ENCODE peak calls at places on chromosomes 4 and X, in four cellular contexts. T is stomach, V is suprapubic skin, D is endothelial cell of umbilical vein. Y is an unnamed sample. For H3K4me1, the result is how much of the 10 kb centered on the place peaks cover.

GRCh38 chr4:2937986-2938385 is 25.2 kb downstream of the NOP14 start:
- DNase-seq in T (no peak), V (no peak), D (no peak), Y (no peak)

GRCh38 chr4:157196050-157196449 is 24.5 kb upstream of the GRIA2 start:
- DNase-seq in T (no peak), V (no peak), D (no peak), Y (no peak)

GRCh38 chr4:89314291-89314690 is 6.7 kb upstream of the GPRIN3 start:
- DNase-seq in T (no peak), V (no peak), D (no peak), Y (no peak)

GRCh38 chr4:85452073-85452764 is 22.7 kb upstream of the ARHGAP24 start:
- DNase-seq in T (no peak), V (no peak), D (no peak), Y (no peak)

GRCh38 chr4:105923507-105924238 is 28.4 kb downstream of the NPNT start:
- DNase-seq in T (no peak), V (no peak), D (no peak), Y (peak)

GRCh38 chrX:46260502-46260901 is 284.7 kb downstream of the ZNF674 start:
- DNase-seq in T (no peak), V (no peak), D (no peak), Y (no peak)

GRCh38 chrX:79366888-79367749 is at the start of gene ITM2A:
- DNase-seq in T (peak), V (peak), D (peak), Y (peak)

GRCh38 chrX:132708529-132708928 is 219.7 kb upstream of the MBNL3 start:
- DNase-seq in T (no peak), V (no peak), D (no peak), Y (no peak)

GRCh38 chrX:71118032-71118984 is at the start of gene MED12:
- DNase-seq in T (peak), V (peak), D (peak), Y (peak)

GRCh38 chr4:142840516-142841123 is 5.5 kb downstream of the INPP4B start:
- DNase-seq in T (no peak), V (no peak), D (peak), Y (no peak)

GRCh38 chr4:38360201-38360600 is 303.8 kb upstream of the KLF3 start:
- DNase-seq in T (no peak), V (no peak), D (no peak), Y (no peak)

GRCh38 chrX:153395613-153396319 is 5.4 kb downstream of the PNMA6E start:
- DNase-seq in T (no peak), V (peak), D (no peak), Y (no peak)

GRCh38 chrX:13293700-13294099 is 26.2 kb downstream of the ATXN3L start:
- DNase-seq in T (no peak), V (no peak), D (peak), Y (no peak)

GRCh38 chr4:159366966-159367365 is 264.1 kb downstream of the RAPGEF2 start:
- DNase-seq in T (no peak), V (no peak), D (peak), Y (peak)

GRCh38 chr4:102344520-102344954 is 745 bp downstream of the SLC39A8 start:
- DNase-seq in T (peak), V (peak), D (peak), Y (no peak)

GRCh38 chr4:150960818-150961217 is 54.3 kb downstream of the LRBA start:
- DNase-seq in T (peak), V (no peak), D (peak), Y (no peak)

GRCh38 chrX:129793604-129794191 is 13.9 kb downstream of the SASH3 start:
- DNase-seq in T (no peak), V (no peak), D (no peak), Y (peak)

GRCh38 chrX:132622130-132622529 is 133.3 kb upstream of the MBNL3 start:
- DNase-seq in T (no peak), V (no peak), D (peak), Y (no peak)

GRCh38 chr4:156773648-156774357 is 197.8 kb downstream of the PDGFC start:
- DNase-seq in T (no peak), V (no peak), D (no peak), Y (no peak)

GRCh38 chr4:35151816-35152572 is 1092.3 kb downstream of the ARAP2 start:
- DNase-seq in T (no peak), V (no peak), D (no peak), Y (peak)

GRCh38 chr4:151035321-151035720 is 20.2 kb upstream of the LRBA start:
- DNase-seq in T (peak), V (no peak), D (no peak), Y (no peak)

GRCh38 chr4:52823478-52824092 is 38.5 kb upstream of the RASL11B start:
- DNase-seq in T (no peak), V (no peak), D (no peak), Y (no peak)

GRCh38 chr4:151541438-151542071 is 132.6 kb downstream of the FHIP1A start:
- DNase-seq in T (no peak), V (no peak), D (peak), Y (peak)

GRCh38 chrX:123920065-123920785 is 41.3 kb upstream of the STAG2 start:
- DNase-seq in T (no peak), V (no peak), D (peak), Y (no peak)

GRCh38 chrX:56795309-56795868 is 66.3 kb downstream of the NBDY start:
- DNase-seq in T (peak), V (peak), D (no peak), Y (no peak)

GRCh38 chrX:110915579-110915978 is 120.0 kb upstream of the CHRDL1 start:
- DNase-seq in T (no peak), V (no peak), D (no peak), Y (no peak)

GRCh38 chrX:1554469-1555210 is 17.7 kb upstream of the P2RY8 start:
- DNase-seq in T (peak), V (peak), D (no peak), Y (no peak)

GRCh38 chrX:37405954-37406353 is 56.8 kb downstream of the PRRG1 start:
- DNase-seq in T (no peak), V (no peak), D (peak), Y (no peak)

GRCh38 chr4:7132730-7133582 is 59.4 kb upstream of the SORCS2 start:
- DNase-seq in T (no peak), V (no peak), D (no peak), Y (no peak)

GRCh38 chrX:129658429-129658828 is 3.7 kb upstream of the APLN start:
- DNase-seq in T (no peak), V (no peak), D (no peak), Y (no peak)

DNA sequence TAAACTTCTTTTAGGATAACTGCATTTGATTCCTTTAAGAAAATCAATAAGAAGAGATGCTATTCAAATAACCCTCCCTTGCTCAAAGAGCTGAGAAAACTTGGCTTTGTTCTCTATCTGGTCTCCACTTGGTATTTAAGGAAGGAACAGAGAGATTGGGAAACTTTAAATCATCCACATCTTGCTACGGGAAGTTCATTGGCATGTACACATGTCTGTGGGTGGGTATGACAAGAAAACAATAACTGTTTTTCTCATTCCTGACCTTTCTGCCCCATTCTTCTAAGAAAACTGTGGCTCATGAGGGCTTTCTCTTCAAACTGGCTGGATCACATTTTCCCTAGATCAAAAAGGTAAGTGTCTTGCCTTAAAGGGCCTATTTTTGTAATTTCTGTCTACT is 6.0 kb downstream of the SEL1L3 start:
- DNase-seq in T (no peak), V (no peak), D (peak), Y (no peak)
- H3K4me1 ChIP-seq in T (half or more), V (under half), D (under half), Y (under half)

GRCh38 chrX:41066969-41067368 is 18.3 kb upstream of the USP9X start:
- DNase-seq in T (no peak), V (no peak), D (no peak), Y (no peak)

GRCh38 chrX:41066391-41066790 is 18.9 kb upstream of the USP9X start:
- DNase-seq in T (no peak), V (no peak), D (no peak), Y (no peak)

GRCh38 chrX:41064028-41064427 is 21.2 kb upstream of the USP9X start:
- DNase-seq in T (no peak), V (no peak), D (no peak), Y (no peak)

GRCh38 chrX:41067721-41068120 is 17.5 kb upstream of the USP9X start:
- DNase-seq in T (peak), V (no peak), D (no peak), Y (no peak)
- TF ChIP-seq POLR2A in T (no peak), V (no peak), D (no peak), Y (no peak)

GRCh38 chr4:54085284-54085683 is 14.7 kb upstream of the GSX2 start:
- DNase-seq in T (no peak), V (peak), D (peak), Y (no peak)

GRCh38 chr4:54076673-54077072 is 12.3 kb upstream of the CHIC2 start:
- DNase-seq in T (no peak), V (no peak), D (peak), Y (no peak)

GRCh38 chr4:54077812-54078211 is 13.4 kb upstream of the CHIC2 start:
- DNase-seq in T (no peak), V (no peak), D (peak), Y (no peak)

DNA sequence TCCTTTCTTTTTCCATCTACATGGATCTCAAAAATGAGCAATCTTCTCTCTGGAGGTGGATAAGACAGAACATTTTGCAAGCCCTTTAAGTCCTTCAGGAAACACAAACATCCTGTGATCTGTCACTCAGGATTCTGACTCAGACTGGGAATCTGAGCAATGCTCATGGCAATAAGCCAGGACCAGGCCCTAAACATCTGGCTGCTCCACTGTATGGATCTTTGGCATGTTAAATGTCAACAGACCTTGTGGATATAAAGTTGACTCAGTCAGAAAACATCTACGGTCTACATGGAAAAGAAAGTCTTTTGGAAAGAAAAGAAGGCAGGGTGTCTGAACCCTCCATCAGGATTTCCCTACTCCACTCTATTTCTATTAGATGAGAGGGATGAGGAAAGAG is 17.8 kb upstream of the CHIC2 start:
- DNase-seq in T (peak), V (no peak), D (peak), Y (no peak)
- H3K4me1 ChIP-seq in T (under half), V (under half), D (under half), Y (under half)

GRCh38 chrX:119502727-119503483 is 34.7 kb downstream of the SLC25A5 start:
- DNase-seq in T (peak), V (peak), D (peak), Y (peak)
- TF ChIP-seq POLR2A in T (no peak), V (no peak), D (no peak), Y (peak)

GRCh38 chr4:1207157-1207470 is 34.7 kb upstream of the SPON2 start:
- DNase-seq in T (no peak), V (peak), D (no peak), Y (no peak)

GRCh38 chr4:1204828-1205591 is 32.6 kb upstream of the SPON2 start:
- DNase-seq in T (peak), V (peak), D (no peak), Y (no peak)

GRCh38 chr4:1205641-1206298 is 33.4 kb upstream of the SPON2 start:
- DNase-seq in T (peak), V (no peak), D (no peak), Y (no peak)

GRCh38 chr4:1207603-1208265 is 35.4 kb upstream of the SPON2 start:
- DNase-seq in T (peak), V (peak), D (no peak), Y (peak)

DNA sequence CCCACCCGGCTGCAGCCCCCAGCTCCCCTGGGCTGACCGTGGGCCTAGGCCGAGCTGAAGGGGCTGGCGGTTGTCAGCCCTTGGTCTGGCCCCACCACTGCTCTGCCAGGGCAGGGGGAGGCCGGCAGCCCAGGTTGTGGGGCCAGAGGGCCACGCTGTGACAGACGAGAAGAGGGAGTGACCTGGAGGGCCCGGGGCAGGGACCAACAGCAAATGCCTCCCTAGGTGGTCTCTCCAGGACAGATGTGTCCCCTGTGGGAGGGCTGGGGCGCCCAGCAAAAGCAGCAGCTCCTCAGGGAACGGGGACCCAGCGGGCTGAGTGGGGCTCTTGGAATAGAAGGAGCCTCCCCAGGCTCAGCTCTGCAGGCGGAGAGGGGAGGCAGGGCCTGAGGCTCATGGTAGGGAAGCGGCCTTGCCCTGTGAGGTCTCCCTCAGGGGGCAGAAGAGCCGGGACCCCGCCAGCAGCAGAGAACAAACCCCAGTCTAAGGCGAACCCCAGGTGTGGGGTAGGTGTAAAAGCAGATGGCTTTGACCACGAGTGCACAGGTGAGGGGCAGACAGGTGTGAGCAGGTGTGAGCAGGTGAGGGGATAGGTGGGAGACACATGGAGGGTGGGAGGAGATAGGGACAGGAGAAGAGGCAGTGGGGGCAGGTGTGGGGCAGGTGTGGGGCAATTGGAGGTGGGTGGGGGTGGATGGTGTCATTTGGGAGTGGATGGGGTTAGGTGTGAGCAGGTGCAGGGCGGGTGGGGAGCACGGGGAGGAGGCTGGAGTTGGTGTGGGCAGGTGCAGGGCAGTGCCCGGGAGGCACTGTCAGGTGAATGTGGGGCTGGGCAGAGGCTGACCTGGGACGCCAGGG is 34.1 kb upstream of the SPON2 start:
- DNase-seq in T (no peak), V (no peak), D (no peak), Y (peak)
- H3K4me1 ChIP-seq in T (half or more), V (half or more), D (under half), Y (under half)